ENCODE peak calls at places on chromosomes 16 and 17, in seven cellular contexts. One of them, this sample, is unnamed.

GRCh38 chr17:38562215-38562569 is 43.6 kb downstream of the SRCIN1 start:
- DNase-seq in astrocyte: no peak
- DNase-seq in effector CD4-positive, alpha-beta T cell: no peak
- DNase-seq in head of caudate nucleus: no peak
- DNase-seq in activated naive CD8-positive, alpha-beta T cell treated with anti-CD3 and anti-CD28 coated beads for 36 hours: no peak
- DNase-seq in dermis microvascular lymphatic vessel endothelial cell: no peak
- DNase-seq in cardiac septum: no peak
- DNase-seq in this sample: no peak

GRCh38 chr16:23345237-23345636 is 43.1 kb downstream of the SCNN1B start:
- DNase-seq in astrocyte: no peak
- DNase-seq in effector CD4-positive, alpha-beta T cell: no peak
- DNase-seq in head of caudate nucleus: no peak
- DNase-seq in activated naive CD8-positive, alpha-beta T cell treated with anti-CD3 and anti-CD28 coated beads for 36 hours: no peak
- DNase-seq in dermis microvascular lymphatic vessel endothelial cell: no peak
- DNase-seq in cardiac septum: no peak
- DNase-seq in this sample: no peak

GRCh38 chr17:77356109-77356689 is 215.4 kb downstream of the SEC14L1 start:
- DNase-seq in astrocyte: no peak
- DNase-seq in effector CD4-positive, alpha-beta T cell: no peak
- DNase-seq in head of caudate nucleus: no peak
- DNase-seq in activated naive CD8-positive, alpha-beta T cell treated with anti-CD3 and anti-CD28 coated beads for 36 hours: no peak
- DNase-seq in dermis microvascular lymphatic vessel endothelial cell: no peak
- DNase-seq in cardiac septum: no peak
- DNase-seq in this sample: no peak

GRCh38 chr17:55354941-55355340 is 66.7 kb downstream of the MMD start:
- DNase-seq in astrocyte: no peak
- DNase-seq in effector CD4-positive, alpha-beta T cell: no peak
- DNase-seq in head of caudate nucleus: no peak
- DNase-seq in activated naive CD8-positive, alpha-beta T cell treated with anti-CD3 and anti-CD28 coated beads for 36 hours: no peak
- DNase-seq in dermis microvascular lymphatic vessel endothelial cell: no peak
- DNase-seq in cardiac septum: no peak
- DNase-seq in this sample: no peak

GRCh38 chr16:4519274-4520058 is 19.1 kb downstream of the CDIP1 start:
- DNase-seq in astrocyte: no peak
- DNase-seq in effector CD4-positive, alpha-beta T cell: no peak
- DNase-seq in head of caudate nucleus: no peak
- DNase-seq in activated naive CD8-positive, alpha-beta T cell treated with anti-CD3 and anti-CD28 coated beads for 36 hours: no peak
- DNase-seq in dermis microvascular lymphatic vessel endothelial cell: no peak
- DNase-seq in cardiac septum: no peak
- DNase-seq in this sample: no peak

GRCh38 chr16:28925386-28926228 is 569 bp upstream of the RABEP2 start:
- DNase-seq in astrocyte: peak
- DNase-seq in effector CD4-positive, alpha-beta T cell: peak
- DNase-seq in head of caudate nucleus: peak
- DNase-seq in activated naive CD8-positive, alpha-beta T cell treated with anti-CD3 and anti-CD28 coated beads for 36 hours: peak
- DNase-seq in dermis microvascular lymphatic vessel endothelial cell: no peak
- DNase-seq in cardiac septum: peak
- DNase-seq in this sample: peak

GRCh38 chr17:10052414-10052813 is 146.0 kb downstream of the GAS7 start:
- DNase-seq in astrocyte: no peak
- DNase-seq in effector CD4-positive, alpha-beta T cell: no peak
- DNase-seq in head of caudate nucleus: no peak
- DNase-seq in activated naive CD8-positive, alpha-beta T cell treated with anti-CD3 and anti-CD28 coated beads for 36 hours: no peak
- DNase-seq in dermis microvascular lymphatic vessel endothelial cell: no peak
- DNase-seq in cardiac septum: no peak
- DNase-seq in this sample: no peak

GRCh38 chr17:3888343-3889171 is 4.3 kb downstream of the CAMKK1 start:
- DNase-seq in astrocyte: peak
- DNase-seq in effector CD4-positive, alpha-beta T cell: no peak
- DNase-seq in head of caudate nucleus: no peak
- DNase-seq in activated naive CD8-positive, alpha-beta T cell treated with anti-CD3 and anti-CD28 coated beads for 36 hours: no peak
- DNase-seq in dermis microvascular lymphatic vessel endothelial cell: peak
- DNase-seq in cardiac septum: peak
- DNase-seq in this sample: no peak

GRCh38 chr17:61479493-61480413 is 27.5 kb downstream of the TBX4 start:
- DNase-seq in astrocyte: no peak
- DNase-seq in effector CD4-positive, alpha-beta T cell: no peak
- DNase-seq in head of caudate nucleus: no peak
- DNase-seq in activated naive CD8-positive, alpha-beta T cell treated with anti-CD3 and anti-CD28 coated beads for 36 hours: no peak
- DNase-seq in dermis microvascular lymphatic vessel endothelial cell: no peak
- DNase-seq in cardiac septum: no peak
- DNase-seq in this sample: no peak

GRCh38 chr17:29573558-29573870 is 5.0 kb downstream of the TP53I13 start:
- DNase-seq in astrocyte: no peak
- DNase-seq in effector CD4-positive, alpha-beta T cell: no peak
- DNase-seq in head of caudate nucleus: no peak
- DNase-seq in activated naive CD8-positive, alpha-beta T cell treated with anti-CD3 and anti-CD28 coated beads for 36 hours: no peak
- DNase-seq in dermis microvascular lymphatic vessel endothelial cell: no peak
- DNase-seq in cardiac septum: no peak
- DNase-seq in this sample: no peak

GRCh38 chr16:54504372-54504771 is 217.8 kb upstream of the IRX3 start:
- DNase-seq in astrocyte: no peak
- DNase-seq in effector CD4-positive, alpha-beta T cell: no peak
- DNase-seq in head of caudate nucleus: no peak
- DNase-seq in activated naive CD8-positive, alpha-beta T cell treated with anti-CD3 and anti-CD28 coated beads for 36 hours: no peak
- DNase-seq in dermis microvascular lymphatic vessel endothelial cell: no peak
- DNase-seq in cardiac septum: no peak
- DNase-seq in this sample: no peak

GRCh38 chr17:79937981-79938695 is 97.5 kb downstream of the TBC1D16 start:
- DNase-seq in astrocyte: no peak
- DNase-seq in effector CD4-positive, alpha-beta T cell: no peak
- DNase-seq in head of caudate nucleus: no peak
- DNase-seq in activated naive CD8-positive, alpha-beta T cell treated with anti-CD3 and anti-CD28 coated beads for 36 hours: no peak
- DNase-seq in dermis microvascular lymphatic vessel endothelial cell: no peak
- DNase-seq in cardiac septum: no peak
- DNase-seq in this sample: no peak

GRCh38 chr17:49079840-49080663 is 52.5 kb upstream of the B4GALNT2 start:
- DNase-seq in astrocyte: no peak
- DNase-seq in effector CD4-positive, alpha-beta T cell: no peak
- DNase-seq in head of caudate nucleus: no peak
- DNase-seq in activated naive CD8-positive, alpha-beta T cell treated with anti-CD3 and anti-CD28 coated beads for 36 hours: no peak
- DNase-seq in dermis microvascular lymphatic vessel endothelial cell: no peak
- DNase-seq in cardiac septum: no peak
- DNase-seq in this sample: no peak

GRCh38 chr17:49527927-49528651 is 33.0 kb downstream of the NGFR start:
- DNase-seq in astrocyte: no peak
- DNase-seq in effector CD4-positive, alpha-beta T cell: no peak
- DNase-seq in head of caudate nucleus: no peak
- DNase-seq in activated naive CD8-positive, alpha-beta T cell treated with anti-CD3 and anti-CD28 coated beads for 36 hours: no peak
- DNase-seq in dermis microvascular lymphatic vessel endothelial cell: no peak
- DNase-seq in cardiac septum: peak
- DNase-seq in this sample: no peak

GRCh38 chr17:81012574-81013447 is 21.2 kb downstream of the CHMP6 start:
- DNase-seq in astrocyte: no peak
- DNase-seq in effector CD4-positive, alpha-beta T cell: no peak
- DNase-seq in head of caudate nucleus: no peak
- DNase-seq in activated naive CD8-positive, alpha-beta T cell treated with anti-CD3 and anti-CD28 coated beads for 36 hours: no peak
- DNase-seq in dermis microvascular lymphatic vessel endothelial cell: no peak
- DNase-seq in cardiac septum: no peak
- DNase-seq in this sample: no peak

GRCh38 chr17:77441130-77441920 is 300.6 kb downstream of the SEC14L1 start:
- DNase-seq in astrocyte: no peak
- DNase-seq in effector CD4-positive, alpha-beta T cell: peak
- DNase-seq in head of caudate nucleus: no peak
- DNase-seq in activated naive CD8-positive, alpha-beta T cell treated with anti-CD3 and anti-CD28 coated beads for 36 hours: peak
- DNase-seq in dermis microvascular lymphatic vessel endothelial cell: no peak
- DNase-seq in cardiac septum: no peak
- DNase-seq in this sample: no peak

GRCh38 chr17:43880420-43880991 is 26.8 kb downstream of the MPP2 start:
- DNase-seq in astrocyte: no peak
- DNase-seq in effector CD4-positive, alpha-beta T cell: no peak
- DNase-seq in head of caudate nucleus: no peak
- DNase-seq in activated naive CD8-positive, alpha-beta T cell treated with anti-CD3 and anti-CD28 coated beads for 36 hours: peak
- DNase-seq in dermis microvascular lymphatic vessel endothelial cell: peak
- DNase-seq in cardiac septum: no peak
- DNase-seq in this sample: no peak

GRCh38 chr17:56169621-56170020 is 16.3 kb downstream of the ANKFN1 start:
- DNase-seq in astrocyte: no peak
- DNase-seq in effector CD4-positive, alpha-beta T cell: no peak
- DNase-seq in head of caudate nucleus: no peak
- DNase-seq in activated naive CD8-positive, alpha-beta T cell treated with anti-CD3 and anti-CD28 coated beads for 36 hours: no peak
- DNase-seq in dermis microvascular lymphatic vessel endothelial cell: no peak
- DNase-seq in cardiac septum: no peak
- DNase-seq in this sample: no peak

GRCh38 chr17:21167303-21167702 is 40.5 kb downstream of the DHRS7B start:
- DNase-seq in astrocyte: peak
- DNase-seq in effector CD4-positive, alpha-beta T cell: no peak
- DNase-seq in head of caudate nucleus: no peak
- DNase-seq in activated naive CD8-positive, alpha-beta T cell treated with anti-CD3 and anti-CD28 coated beads for 36 hours: no peak
- DNase-seq in dermis microvascular lymphatic vessel endothelial cell: no peak
- DNase-seq in cardiac septum: no peak
- DNase-seq in this sample: no peak

GRCh38 chr16:82700541-82701240 is 73.9 kb downstream of the CDH13 start:
- DNase-seq in astrocyte: peak
- DNase-seq in effector CD4-positive, alpha-beta T cell: no peak
- DNase-seq in head of caudate nucleus: no peak
- DNase-seq in activated naive CD8-positive, alpha-beta T cell treated with anti-CD3 and anti-CD28 coated beads for 36 hours: no peak
- DNase-seq in dermis microvascular lymphatic vessel endothelial cell: peak
- DNase-seq in cardiac septum: no peak
- DNase-seq in this sample: no peak

GRCh38 chr16:27547851-27548250 is 1.9 kb downstream of the GTF3C1 start:
- DNase-seq in astrocyte: no peak
- DNase-seq in effector CD4-positive, alpha-beta T cell: no peak
- DNase-seq in head of caudate nucleus: no peak
- DNase-seq in activated naive CD8-positive, alpha-beta T cell treated with anti-CD3 and anti-CD28 coated beads for 36 hours: no peak
- DNase-seq in dermis microvascular lymphatic vessel endothelial cell: no peak
- DNase-seq in cardiac septum: no peak
- DNase-seq in this sample: no peak

GRCh38 chr16:48608452-48608851 is 1.5 kb downstream of the N4BP1 start:
- DNase-seq in astrocyte: peak
- DNase-seq in effector CD4-positive, alpha-beta T cell: peak
- DNase-seq in head of caudate nucleus: no peak
- DNase-seq in activated naive CD8-positive, alpha-beta T cell treated with anti-CD3 and anti-CD28 coated beads for 36 hours: no peak
- DNase-seq in dermis microvascular lymphatic vessel endothelial cell: no peak
- DNase-seq in cardiac septum: no peak
- DNase-seq in this sample: no peak

GRCh38 chr17:2289878-2290478 is 13.6 kb downstream of the SMG6 start:
- DNase-seq in astrocyte: no peak
- DNase-seq in effector CD4-positive, alpha-beta T cell: no peak
- DNase-seq in head of caudate nucleus: no peak
- DNase-seq in activated naive CD8-positive, alpha-beta T cell treated with anti-CD3 and anti-CD28 coated beads for 36 hours: no peak
- DNase-seq in dermis microvascular lymphatic vessel endothelial cell: no peak
- DNase-seq in cardiac septum: no peak
- DNase-seq in this sample: no peak

GRCh38 chr16:89022051-89022836 is 45.2 kb upstream of the CBFA2T3 start:
- DNase-seq in astrocyte: no peak
- DNase-seq in effector CD4-positive, alpha-beta T cell: no peak
- DNase-seq in head of caudate nucleus: peak
- DNase-seq in activated naive CD8-positive, alpha-beta T cell treated with anti-CD3 and anti-CD28 coated beads for 36 hours: no peak
- DNase-seq in dermis microvascular lymphatic vessel endothelial cell: no peak
- DNase-seq in cardiac septum: no peak
- DNase-seq in this sample: no peak

GRCh38 chr16:47927330-47927729 is 228.5 kb downstream of the ABCC12 start:
- DNase-seq in astrocyte: peak
- DNase-seq in effector CD4-positive, alpha-beta T cell: no peak
- DNase-seq in head of caudate nucleus: no peak
- DNase-seq in activated naive CD8-positive, alpha-beta T cell treated with anti-CD3 and anti-CD28 coated beads for 36 hours: no peak
- DNase-seq in dermis microvascular lymphatic vessel endothelial cell: no peak
- DNase-seq in cardiac septum: no peak
- DNase-seq in this sample: no peak

GRCh38 chr17:17682293-17682736 is 1.1 kb downstream of the RAI1 start:
- DNase-seq in astrocyte: no peak
- DNase-seq in effector CD4-positive, alpha-beta T cell: peak
- DNase-seq in head of caudate nucleus: no peak
- DNase-seq in activated naive CD8-positive, alpha-beta T cell treated with anti-CD3 and anti-CD28 coated beads for 36 hours: peak
- DNase-seq in dermis microvascular lymphatic vessel endothelial cell: no peak
- DNase-seq in cardiac septum: no peak
- DNase-seq in this sample: peak

GRCh38 chr17:40726919-40727318 is 23.4 kb upstream of the KRT24 start:
- DNase-seq in astrocyte: no peak
- DNase-seq in effector CD4-positive, alpha-beta T cell: no peak
- DNase-seq in head of caudate nucleus: no peak
- DNase-seq in activated naive CD8-positive, alpha-beta T cell treated with anti-CD3 and anti-CD28 coated beads for 36 hours: no peak
- DNase-seq in dermis microvascular lymphatic vessel endothelial cell: no peak
- DNase-seq in cardiac septum: no peak
- DNase-seq in this sample: no peak